ENCODE peak calls at places on chromosome 16, in six cellular contexts. D is tibial artery, J is aorta, N is MM.1S, B is fibroblast of lung, Z is SK-N-SH. M is an unnamed sample. For H3K4me1, the result is how much of the 10 kb centered on the place peaks cover.

GRCh38 chr16:53515259-53515658 is 12.2 kb upstream of the AKTIP start:
- DNase-seq in D (no peak), J (no peak), N (no peak), B (no peak), Z (no peak), M (no peak)

GRCh38 chr16:67150058-67150832 is 553 bp downstream of the B3GNT9 start:
- DNase-seq in D (peak), J (peak), N (peak), B (peak), Z (peak), M (no peak)

GRCh38 chr16:2458887-2459646 is 842 bp upstream of the TEDC2 start:
- DNase-seq in D (no peak), J (no peak), N (no peak), B (no peak), Z (no peak), M (peak)

GRCh38 chr16:11201498-11202259 is 54.3 kb downstream of the SOCS1 start:
- DNase-seq in D (no peak), J (no peak), N (no peak), B (peak), Z (peak), M (no peak)

GRCh38 chr16:70746708-70747424 is 54.1 kb downstream of the VAC14 start:
- DNase-seq in D (peak), J (peak), N (no peak), B (peak), Z (no peak), M (peak)

GRCh38 chr16:58198022-58198683 is at the start of gene CSNK2A2:
- DNase-seq in D (peak), J (peak), N (peak), B (peak), Z (peak), M (peak)

GRCh38 chr16:1451702-1452392 is 7.5 kb upstream of the CCDC154 start:
- DNase-seq in D (no peak), J (no peak), N (no peak), B (no peak), Z (no peak), M (no peak)

GRCh38 chr16:57801098-57801855 is 1.0 kb downstream of the KIFC3 start:
- DNase-seq in D (no peak), J (no peak), N (no peak), B (peak), Z (peak), M (no peak)

GRCh38 chr16:47826070-47826469 is 329.7 kb downstream of the ABCC12 start:
- DNase-seq in D (no peak), J (no peak), N (no peak), B (no peak), Z (no peak), M (no peak)

GRCh38 chr16:83714286-83714685 is 93.5 kb upstream of the HSBP1 start:
- DNase-seq in D (no peak), J (no peak), N (no peak), B (no peak), Z (no peak), M (no peak)

GRCh38 chr16:71933913-71934696 is 38.8 kb downstream of the IST1 start:
- DNase-seq in D (no peak), J (no peak), N (no peak), B (peak), Z (no peak), M (no peak)

GRCh38 chr16:8623634-8624033 is 2.1 kb downstream of the METTL22 start:
- DNase-seq in D (no peak), J (no peak), N (no peak), B (peak), Z (no peak), M (no peak)

GRCh38 chr16:62077998-62078397 is 41.8 kb upstream of the CDH8 start:
- DNase-seq in D (no peak), J (no peak), N (peak), B (no peak), Z (peak), M (no peak)

DNA sequence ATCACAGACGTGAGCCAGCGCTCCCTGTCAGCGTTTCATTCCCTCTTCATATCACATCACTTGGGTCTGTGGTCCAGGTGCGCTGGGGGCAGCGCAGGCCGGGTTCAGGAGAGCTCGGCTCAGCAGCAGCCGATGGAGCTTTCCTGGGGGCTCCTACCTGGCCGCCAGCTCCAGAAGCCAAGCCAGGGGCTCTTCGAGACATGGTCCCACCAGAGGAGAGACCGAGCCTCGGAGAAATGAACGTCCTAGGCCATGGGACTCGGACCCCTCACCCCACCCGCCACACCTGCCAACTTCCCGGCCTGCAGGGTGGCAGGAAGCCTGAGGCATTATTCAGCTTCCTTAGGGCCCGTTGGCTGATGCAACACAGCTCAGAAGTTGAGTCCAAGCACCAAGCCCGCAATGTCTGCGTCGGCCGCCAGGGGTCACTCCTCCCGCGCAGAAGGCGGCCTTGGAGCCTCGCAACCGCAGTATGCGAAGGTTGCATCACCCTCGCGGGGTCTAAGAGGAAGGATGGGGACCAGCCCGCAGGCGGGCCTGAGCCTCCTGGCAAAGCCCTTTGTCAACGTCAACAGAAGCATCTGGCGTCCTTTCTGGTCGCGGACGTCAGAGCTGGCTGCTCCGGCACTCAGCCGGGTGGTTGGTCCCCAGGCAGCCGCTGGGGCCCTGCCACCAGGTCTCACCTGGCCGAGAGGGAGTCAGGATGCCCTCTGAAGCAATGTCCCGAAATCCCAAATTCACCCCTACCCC is 13.2 kb upstream of the KLHDC4 start:
- DNase-seq in D (peak), J (peak), N (peak), B (peak), Z (peak), M (peak)
- H3K4me1 ChIP-seq in D (under half), J (under half), N (under half), B (under half), Z (under half), M (half or more)

GRCh38 chr16:56265746-56266145 is 74.5 kb downstream of the GNAO1 start:
- DNase-seq in D (no peak), J (no peak), N (no peak), B (no peak), Z (no peak), M (no peak)
- H3K4me1 ChIP-seq in D (under half), J (under half), N (under half), B (under half), Z (half or more), M (under half)

DNA sequence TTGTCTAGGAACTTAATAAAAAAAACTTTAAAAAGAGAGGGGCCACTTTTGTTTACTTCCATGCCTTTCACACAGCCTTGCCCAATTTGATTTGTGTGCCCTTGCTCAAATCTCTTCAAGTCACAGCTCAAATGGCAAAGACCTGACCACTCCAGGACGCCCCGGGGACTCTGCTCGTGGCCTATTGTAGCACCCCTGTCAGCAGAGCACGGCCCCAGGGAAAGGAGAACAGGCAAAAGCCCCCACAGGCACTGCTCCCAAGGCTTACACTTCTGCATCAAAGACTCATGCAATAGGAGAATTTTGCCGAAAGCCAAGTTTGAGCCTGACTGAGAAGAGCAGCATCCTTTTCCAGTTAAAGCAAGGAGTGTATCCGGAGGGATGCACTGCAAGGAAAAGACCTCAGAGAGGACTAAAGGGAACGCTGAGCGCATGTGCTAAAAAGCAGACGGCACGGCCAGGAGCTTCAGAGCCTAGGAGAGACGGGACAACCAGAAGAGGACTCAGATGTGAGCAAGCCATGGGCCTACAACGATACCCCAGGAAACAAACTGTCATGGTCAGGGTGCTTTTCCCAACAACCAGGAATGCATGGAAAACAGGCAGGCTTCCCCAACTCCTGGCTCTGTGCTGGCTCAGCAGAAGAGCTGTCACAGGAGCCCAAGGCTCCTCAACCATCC is 8.2 kb downstream of the CREBBP start:
- DNase-seq in D (no peak), J (no peak), N (no peak), B (no peak), Z (no peak), M (no peak)
- H3K4me1 ChIP-seq in D (under half), J (under half), N (under half), B (under half), Z (under half), M (under half)

DNA sequence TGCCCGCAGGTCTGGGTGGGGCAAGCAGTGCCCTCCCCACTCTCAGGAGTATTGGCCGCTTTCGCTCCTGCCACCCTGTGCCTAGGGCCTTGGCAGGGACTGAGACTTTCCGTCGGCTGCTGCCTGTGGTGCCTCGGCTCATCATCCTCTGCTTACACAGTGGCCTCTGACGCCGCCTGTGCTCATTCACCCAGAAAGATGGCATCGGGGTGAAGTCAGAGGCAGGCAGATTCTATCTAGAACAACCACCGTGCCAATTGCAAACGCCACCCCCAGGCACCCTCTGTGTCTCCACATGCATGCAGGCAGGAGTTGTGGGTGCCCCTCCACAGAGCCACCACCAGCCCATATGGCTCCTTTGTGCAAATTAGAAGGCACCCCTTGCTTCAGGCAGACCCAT is 154.2 kb upstream of the GSE1 start:
- DNase-seq in D (no peak), J (no peak), N (no peak), B (no peak), Z (peak), M (no peak)
- H3K4me1 ChIP-seq in D (under half), J (under half), N (under half), B (under half), Z (half or more), M (under half)

GRCh38 chr16:15993946-15994665 is 44.7 kb downstream of the ABCC1 start:
- DNase-seq in D (peak), J (peak), N (no peak), B (peak), Z (no peak), M (no peak)
- H3K4me1 ChIP-seq in D (under half), J (under half), N (under half), B (under half), Z (under half), M (half or more)

GRCh38 chr16:3865241-3865640 is 15.3 kb downstream of the CREBBP start:
- DNase-seq in D (no peak), J (no peak), N (no peak), B (no peak), Z (no peak), M (no peak)

GRCh38 chr16:3866703-3867431 is 13.6 kb downstream of the CREBBP start:
- DNase-seq in D (no peak), J (no peak), N (no peak), B (no peak), Z (no peak), M (no peak)

GRCh38 chr16:3864562-3864961 is 16.0 kb downstream of the CREBBP start:
- DNase-seq in D (no peak), J (no peak), N (no peak), B (no peak), Z (no peak), M (no peak)

GRCh38 chr16:3868967-3869366 is 11.5 kb downstream of the CREBBP start:
- DNase-seq in D (no peak), J (no peak), N (no peak), B (no peak), Z (no peak), M (no peak)

GRCh38 chr16:3868556-3868955 is 12.0 kb downstream of the CREBBP start:
- DNase-seq in D (no peak), J (no peak), N (no peak), B (no peak), Z (no peak), M (no peak)
- H3K4me1 ChIP-seq in D (under half), J (under half), N (under half), B (under half), Z (under half), M (under half)

DNA sequence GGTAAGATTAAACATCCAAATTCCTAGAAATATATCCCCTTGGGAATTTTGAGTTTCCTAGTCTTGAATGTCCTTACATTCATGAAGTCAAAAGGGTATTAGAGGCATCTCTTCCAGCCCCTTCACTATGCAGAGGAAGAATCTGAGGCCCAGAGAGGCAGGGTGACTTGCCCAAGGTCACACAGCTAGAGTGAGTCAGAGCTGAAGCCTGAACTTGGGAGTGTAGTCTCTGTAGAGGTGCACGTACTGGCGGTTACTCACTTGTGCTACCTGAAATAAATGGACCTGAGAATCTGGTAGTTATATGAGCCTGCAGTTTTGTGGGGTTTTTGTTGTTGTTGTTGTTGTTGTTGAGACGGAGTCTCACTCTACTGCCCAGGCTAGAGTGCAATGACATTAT is 164.0 kb downstream of the XYLT1 start:
- DNase-seq in D (no peak), J (no peak), N (no peak), B (no peak), Z (no peak), M (no peak)
- H3K4me1 ChIP-seq in D (under half), J (under half), N (under half), B (under half), Z (under half), M (under half)

GRCh38 chr16:20887207-20887606 is 13.0 kb downstream of the DCUN1D3 start:
- DNase-seq in D (no peak), J (no peak), N (no peak), B (no peak), Z (no peak), M (no peak)

GRCh38 chr16:20894388-20894787 is 5.8 kb downstream of the DCUN1D3 start:
- DNase-seq in D (no peak), J (no peak), N (no peak), B (no peak), Z (no peak), M (no peak)

GRCh38 chr16:20886320-20886719 is 13.8 kb downstream of the DCUN1D3 start:
- DNase-seq in D (no peak), J (no peak), N (no peak), B (no peak), Z (no peak), M (no peak)

GRCh38 chr16:20884240-20884556 is 16.0 kb downstream of the DCUN1D3 start:
- DNase-seq in D (no peak), J (no peak), N (no peak), B (peak), Z (no peak), M (no peak)

GRCh38 chr16:20889625-20890275 is 10.4 kb downstream of the DCUN1D3 start:
- DNase-seq in D (no peak), J (no peak), N (no peak), B (no peak), Z (no peak), M (no peak)
- H3K4me1 ChIP-seq in D (under half), J (under half), N (under half), B (under half), Z (under half), M (under half)

GRCh38 chr16:49836218-49836617 is 19.7 kb downstream of the ZNF423 start:
- DNase-seq in D (no peak), J (no peak), N (no peak), B (no peak), Z (no peak), M (no peak)
- H3K4me1 ChIP-seq in D (under half), J (under half), N (under half), B (under half), Z (half or more), M (under half)

M was measured in OCI-LY7.